ENCODE peak calls at places on chromosomes 5 and 9, in ten cellular contexts. F is right atrium auricular region, S is psoas muscle, O is H1, E is AG09309, X is HCT116, P is tibial artery, L is MM.1S, Z is mammary epithelial cell, G is PC-3. U is an unnamed sample.

GRCh38 chr9:137813167-137813566 is 64.4 kb upstream of the CACNA1B start:
- DNase-seq in F (no peak), S (no peak), O (no peak), E (no peak), X (no peak), P (no peak), L (no peak), Z (no peak), G (no peak), U (no peak)

GRCh38 chr5:149757186-149757950 is 27.3 kb downstream of the PPARGC1B start:
- DNase-seq in F (no peak), S (no peak), O (no peak), E (no peak), X (no peak), P (no peak), L (no peak), Z (no peak), G (no peak), U (no peak)

GRCh38 chr9:116891438-116891837 is 204.3 kb downstream of the TRIM32 start:
- DNase-seq in F (no peak), S (no peak), O (no peak), E (no peak), X (no peak), P (no peak), L (no peak), Z (no peak), G (no peak), U (no peak)

GRCh38 chr5:139669681-139670368 is 21.7 kb downstream of the CXXC5 start:
- DNase-seq in F (no peak), S (no peak), O (no peak), E (no peak), X (no peak), P (no peak), L (peak; percentile 76), Z (no peak), G (no peak), U (no peak)

GRCh38 chr9:121984726-121985402 is 108.2 kb downstream of the TTLL11 start:
- DNase-seq in F (no peak), S (peak; percentile 47), O (no peak), E (peak; percentile 76), X (no peak), P (peak; percentile 66), L (no peak), Z (peak; percentile 38), G (no peak), U (no peak)

GRCh38 chr5:36505021-36505420 is 101.4 kb upstream of the SLC1A3 start:
- DNase-seq in F (no peak), S (no peak), O (no peak), E (no peak), X (no peak), P (no peak), L (no peak), Z (no peak), G (peak; percentile 9), U (no peak)

GRCh38 chr9:106753155-106753671 is 109.8 kb upstream of the ZNF462 start:
- DNase-seq in F (no peak), S (no peak), O (no peak), E (no peak), X (no peak), P (no peak), L (peak; percentile 64), Z (no peak), G (no peak), U (peak; percentile 79)

GRCh38 chr5:51484326-51484725 is 101.1 kb downstream of the ISL1 start:
- DNase-seq in F (no peak), S (no peak), O (no peak), E (no peak), X (no peak), P (no peak), L (no peak), Z (no peak), G (no peak), U (no peak)

GRCh38 chr9:111604054-111604615 is 4.7 kb upstream of the PTGR1 start:
- DNase-seq in F (no peak), S (no peak), O (no peak), E (no peak), X (no peak), P (no peak), L (no peak), Z (no peak), G (no peak), U (no peak)

GRCh38 chr5:95816803-95817202 is 5.7 kb downstream of the GLRX start:
- DNase-seq in F (no peak), S (no peak), O (no peak), E (no peak), X (no peak), P (no peak), L (no peak), Z (no peak), G (no peak), U (no peak)

GRCh38 chr5:95821110-95822021 is 1.2 kb downstream of the GLRX start:
- DNase-seq in F (no peak), S (no peak), O (no peak), E (no peak), X (no peak), P (no peak), L (no peak), Z (no peak), G (no peak), U (no peak)

GRCh38 chr5:95817430-95817829 is 5.1 kb downstream of the GLRX start:
- DNase-seq in F (no peak), S (peak; percentile 57), O (no peak), E (no peak), X (no peak), P (no peak), L (no peak), Z (no peak), G (peak; percentile 92), U (no peak)

GRCh38 chr5:95816341-95816740 is 6.2 kb downstream of the GLRX start:
- DNase-seq in F (no peak), S (no peak), O (no peak), E (no peak), X (no peak), P (no peak), L (no peak), Z (no peak), G (no peak), U (no peak)

DNA sequence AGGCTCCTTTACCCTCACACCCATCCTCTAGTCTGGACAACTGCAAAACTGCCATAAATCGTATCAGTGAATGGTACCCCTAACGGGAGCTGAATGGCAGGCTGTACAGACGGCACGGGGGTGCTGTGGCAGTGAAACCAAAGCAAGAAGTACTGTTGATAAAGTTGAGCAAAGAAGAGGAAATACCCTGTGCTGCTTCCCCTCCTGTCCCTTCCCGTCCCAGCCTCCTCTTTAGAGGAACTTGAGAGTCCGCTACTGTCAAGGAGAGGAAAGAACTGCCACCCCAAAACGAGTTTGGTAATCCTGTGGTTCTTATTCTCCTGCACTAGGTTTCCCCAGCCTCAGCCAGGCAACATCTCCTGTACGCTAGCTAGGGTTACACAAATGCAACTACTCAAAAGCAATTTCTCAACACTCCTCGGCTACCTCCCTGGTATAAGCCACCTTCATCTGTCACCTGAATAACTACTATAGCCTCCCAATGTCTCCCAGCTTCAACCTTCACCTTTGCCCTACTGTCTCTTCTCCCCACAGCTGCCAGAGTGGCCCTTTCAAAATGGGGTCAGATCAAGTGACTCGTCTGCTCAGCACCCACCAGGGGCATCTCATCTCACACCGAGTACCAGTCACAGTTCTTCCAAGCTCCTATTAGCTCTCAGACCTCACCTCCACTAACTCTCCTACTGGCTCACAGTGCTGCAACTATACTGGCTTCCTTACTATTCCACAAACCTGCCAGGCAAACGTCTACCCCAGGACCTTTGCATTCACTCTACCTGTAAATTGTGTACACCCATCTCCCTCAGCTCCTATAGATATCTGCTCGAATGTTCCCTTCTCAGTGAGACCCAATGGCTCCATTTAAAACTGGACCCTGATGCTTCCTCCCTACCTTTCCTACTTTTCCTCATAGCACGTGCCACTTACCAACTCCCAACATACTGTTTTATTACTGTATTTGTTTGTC is 4.1 kb downstream of the GLRX start:
- DNase-seq in F (no peak), S (no peak), O (no peak), E (no peak), X (no peak), P (no peak), L (no peak), Z (no peak), G (no peak), U (no peak)
- H3K4me3 ChIP-seq in F (peak overlapping the region; percentile 7), S (peak overlapping the region; percentile 95), O (no peak overlapping the region), E (peak overlapping the region; percentile 6), X (no peak overlapping the region), P (no peak overlapping the region), L (no peak overlapping the region), Z (no peak overlapping the region), G (peak overlapping the region; percentile 42), U (peak overlapping the region; percentile 57)

DNA sequence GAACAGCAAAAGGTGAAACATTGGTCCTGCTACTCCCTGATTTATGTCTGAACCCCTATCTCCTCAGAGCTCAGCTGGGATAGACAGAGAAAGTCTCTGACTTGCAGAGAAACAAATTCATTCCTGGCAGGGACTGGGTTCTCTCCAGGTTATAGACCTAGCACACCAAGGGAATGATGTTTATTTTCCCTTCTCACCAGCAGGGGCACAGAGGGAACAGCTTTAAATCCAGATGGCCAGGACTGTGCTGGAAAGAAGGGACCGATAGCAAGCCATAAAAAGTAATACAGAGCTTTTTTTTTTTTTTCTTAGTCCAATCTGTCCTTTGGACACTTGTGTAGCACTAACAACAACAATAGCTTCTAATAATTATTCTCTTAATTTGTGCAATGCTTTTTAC is 141.1 kb upstream of the C9orf72 start:
- DNase-seq in F (no peak), S (no peak), O (no peak), E (no peak), X (no peak), P (no peak), L (no peak), Z (no peak), G (peak; percentile 7), U (no peak)
- TF ChIP-seq CTCF in F (no peak), S (no peak), O (peak; percentile 34), E (no peak), X (peak; percentile 16), P (no peak), L (no peak), Z (peak; percentile 40), G (no peak), U (no peak)

DNA sequence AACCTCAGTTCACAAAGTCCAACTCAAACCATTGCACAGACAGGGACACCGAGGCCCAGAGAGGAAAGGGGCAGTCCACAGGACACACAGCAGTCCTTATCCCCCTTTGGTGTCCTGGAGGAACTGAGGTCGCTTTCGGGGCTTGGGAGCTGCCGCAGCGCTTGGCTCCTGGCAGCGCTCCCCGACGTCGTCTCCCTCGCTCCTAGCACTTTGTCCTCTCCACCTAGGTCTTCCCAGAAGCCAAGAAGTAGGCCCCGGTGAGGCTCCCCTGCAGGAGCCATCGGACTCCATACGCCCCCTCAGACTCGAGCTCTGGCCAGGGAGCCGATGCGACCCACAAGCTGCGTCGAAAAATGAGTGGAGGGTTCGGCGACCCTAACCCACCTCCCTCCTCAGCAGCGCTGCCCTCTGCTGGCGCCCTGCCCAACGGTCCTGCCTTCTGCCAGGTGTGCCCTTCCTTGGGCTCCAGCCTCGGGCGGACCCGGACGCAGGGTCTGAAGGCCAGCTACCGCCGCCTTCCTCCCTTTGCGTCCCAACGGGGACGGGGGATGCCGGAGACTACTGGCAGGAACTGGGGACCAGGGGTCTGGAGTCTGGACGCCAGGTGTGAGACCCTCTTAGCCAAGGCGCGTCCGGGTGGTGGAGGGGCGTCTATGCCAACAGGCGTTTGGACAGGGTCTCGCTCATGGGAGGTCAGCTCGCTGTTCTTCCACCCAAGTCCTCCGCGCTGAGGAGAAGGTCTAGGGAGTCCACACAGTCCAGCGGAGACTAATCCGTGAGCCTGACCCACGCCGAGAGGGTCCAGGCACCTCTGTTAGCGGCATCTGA is 2.1 kb upstream of the PRDM12 start:
- DNase-seq in F (no peak), S (no peak), O (no peak), E (no peak), X (no peak), P (no peak), L (no peak), Z (no peak), G (no peak), U (no peak)
- H3K4me3 ChIP-seq in F (no peak overlapping the region), S (no peak overlapping the region), O (no peak overlapping the region), E (no peak overlapping the region), X (no peak overlapping the region), P (no peak overlapping the region), L (no peak overlapping the region), Z (no peak overlapping the region), G (no peak overlapping the region), U (no peak overlapping the region)

GRCh38 chr9:93536874-93537273 is 39.5 kb upstream of the PHF2 start:
- DNase-seq in F (no peak), S (no peak), O (no peak), E (no peak), X (no peak), P (no peak), L (no peak), Z (no peak), G (no peak), U (no peak)
- TF ChIP-seq CTCF in F (no peak), S (no peak), O (no peak), E (no peak), X (no peak), P (no peak), L (no peak), Z (peak; percentile 10), G (no peak), U (no peak)

U was measured in GM12864.